ENCODE peak calls at places on chromosome 11, in four cellular contexts. U is astrocyte of the cerebellum, S is neural progenitor cell, V is cardiac fibroblast. W is an unnamed sample.

GRCh38 chr11:46127150-46127638 is 5.9 kb upstream of the PHF21A start:
- DNase-seq in U (no peak), S (peak), V (peak), W (no peak)

GRCh38 chr11:59899532-59899931 is 20.9 kb downstream of the OOSP3 start:
- DNase-seq in U (no peak), S (no peak), V (peak), W (no peak)

GRCh38 chr11:32259641-32260081 is 168.8 kb downstream of the RCN1 start:
- DNase-seq in U (peak), S (no peak), V (peak), W (peak)

GRCh38 chr11:87859583-87859982 is 315.7 kb downstream of the RAB38 start:
- DNase-seq in U (peak), S (no peak), V (peak), W (peak)

GRCh38 chr11:129202646-129203045 is 10.5 kb upstream of the ARHGAP32 start:
- DNase-seq in U (no peak), S (no peak), V (no peak), W (no peak)

GRCh38 chr11:45141171-45141570 is 5.3 kb upstream of the PRDM11 start:
- DNase-seq in U (no peak), S (no peak), V (no peak), W (no peak)

GRCh38 chr11:11510939-11511338 is 110.9 kb downstream of the GALNT18 start:
- DNase-seq in U (peak), S (peak), V (no peak), W (peak)

GRCh38 chr11:69201048-69201365 is 45.3 kb downstream of the SMIM38 start:
- DNase-seq in U (no peak), S (no peak), V (no peak), W (no peak)

GRCh38 chr11:134119094-134119493 is 50.2 kb downstream of the JAM3 start:
- DNase-seq in U (peak), S (no peak), V (peak), W (peak)

DNA sequence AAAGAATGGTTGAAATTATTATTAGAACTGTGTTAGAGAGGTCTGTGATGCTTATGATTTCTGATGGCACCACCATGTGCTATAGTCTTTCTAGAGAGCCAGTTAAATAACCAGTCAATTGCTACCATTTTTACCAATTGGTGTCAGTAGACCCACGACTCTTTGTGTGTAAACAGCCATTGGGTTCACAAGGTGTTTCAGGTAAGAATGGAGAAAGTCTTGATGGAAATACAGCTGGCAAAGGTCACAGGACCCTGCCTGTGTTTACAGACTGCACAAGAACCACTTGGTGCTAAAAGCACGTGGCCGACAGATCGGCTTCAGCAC is 30.5 kb upstream of the OR10G7 start:
- DNase-seq in U (no peak), S (no peak), V (no peak), W (no peak)
- TF ChIP-seq CTCF in U (no peak), S (no peak), V (no peak), W (no peak)

DNA sequence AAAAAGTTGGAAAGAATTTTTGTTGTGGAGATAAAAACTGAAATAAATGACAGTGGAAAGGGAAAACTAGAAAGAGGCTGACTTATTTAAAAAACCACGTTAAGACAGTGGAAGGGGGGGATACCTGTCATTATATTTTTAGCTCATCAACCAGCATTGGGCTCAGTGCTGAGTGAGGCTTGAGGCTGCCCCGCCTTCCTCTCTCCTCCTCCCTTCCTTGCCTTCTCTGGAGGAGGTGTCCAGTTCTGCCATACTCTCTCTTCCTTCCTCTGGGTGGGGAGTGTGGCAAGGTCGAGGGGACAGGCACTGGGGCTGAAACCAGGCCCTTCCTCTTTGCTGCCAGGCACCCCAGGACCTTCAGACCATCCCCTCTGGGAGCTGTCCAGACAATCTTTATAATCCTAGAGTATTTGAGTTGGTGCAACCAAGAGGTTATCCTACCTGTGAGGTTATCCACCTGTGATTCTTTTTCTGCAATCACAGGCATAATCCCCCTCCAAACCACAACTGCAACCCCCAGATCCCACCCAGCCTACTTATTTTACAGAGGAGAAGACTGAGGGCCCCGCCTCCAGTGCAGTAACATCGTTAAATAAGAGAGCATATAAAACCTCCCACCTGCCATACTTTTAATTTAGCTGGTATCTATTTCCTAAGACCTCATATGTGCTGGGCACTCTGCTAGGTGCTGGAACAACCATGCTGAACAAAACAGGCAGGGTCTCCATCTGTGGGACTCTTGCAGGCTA is 578.5 kb downstream of the BUD13 start:
- DNase-seq in U (no peak), S (no peak), V (no peak), W (no peak)
- H3K4me3 ChIP-seq in U (peak), S (peak), V (no peak), W (no peak)

GRCh38 chr11:5712507-5712906 is 22.9 kb downstream of the TRIM22 start:
- DNase-seq in U (no peak), S (no peak), V (peak), W (no peak)
- TF ChIP-seq CTCF in U (peak), S (peak), V (peak), W (peak)

GRCh38 chr11:3160252-3161031 is 4.7 kb downstream of the OSBPL5 start:
- DNase-seq in U (peak), S (peak), V (peak), W (peak)
- H3K4me3 ChIP-seq in U (peak), S (peak), V (peak), W (peak)

GRCh38 chr11:38988908-38989307 is 2390.9 kb upstream of the RAG2 start:
- DNase-seq in U (no peak), S (no peak), V (no peak), W (no peak)

GRCh38 chr11:38990139-38990538 is 2392.1 kb upstream of the RAG2 start:
- DNase-seq in U (no peak), S (no peak), V (no peak), W (no peak)

DNA sequence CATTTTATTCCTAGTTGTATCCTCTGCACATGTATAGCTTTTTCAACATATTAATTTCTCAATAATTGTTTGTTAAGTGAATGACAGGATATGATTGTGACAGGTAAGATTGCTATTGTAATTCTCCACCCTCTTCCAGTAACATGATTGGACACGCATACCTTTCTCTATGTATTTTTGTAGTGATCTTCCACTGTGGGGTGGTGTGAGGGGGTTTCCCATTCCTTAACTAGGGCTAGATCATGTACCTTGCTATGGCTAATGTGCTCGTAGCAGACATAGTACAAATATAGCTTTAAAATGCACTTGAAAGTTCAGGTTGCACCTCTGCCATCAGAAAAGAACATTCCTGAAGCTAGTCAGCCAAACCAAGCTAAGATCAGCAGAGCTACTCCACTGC is 2392.8 kb upstream of the RAG2 start:
- DNase-seq in U (no peak), S (no peak), V (no peak), W (no peak)
- TF ChIP-seq CTCF in U (no peak), S (no peak), V (no peak), W (no peak)

DNA sequence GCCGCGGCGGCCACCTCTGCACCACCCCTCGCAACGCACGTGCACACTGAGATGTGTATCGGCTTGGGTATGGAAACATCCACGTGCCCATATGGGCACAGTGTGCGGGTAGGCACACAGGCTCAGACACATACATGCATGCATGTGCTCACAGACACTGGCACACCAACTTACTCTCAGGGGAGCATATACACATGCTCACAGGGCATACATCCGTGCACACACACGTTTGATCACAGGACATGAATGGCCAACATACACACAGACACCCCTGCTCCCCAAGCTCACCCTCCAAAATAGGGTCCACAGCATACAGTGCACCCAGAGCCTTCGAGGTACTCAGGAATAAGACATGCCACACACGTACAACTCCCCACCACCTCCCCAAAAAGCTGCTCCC is 52.9 kb downstream of the SLC22A12 start:
- DNase-seq in U (no peak), S (no peak), V (no peak), W (no peak)
- H3K4me3 ChIP-seq in U (no peak), S (peak), V (no peak), W (no peak)

DNA sequence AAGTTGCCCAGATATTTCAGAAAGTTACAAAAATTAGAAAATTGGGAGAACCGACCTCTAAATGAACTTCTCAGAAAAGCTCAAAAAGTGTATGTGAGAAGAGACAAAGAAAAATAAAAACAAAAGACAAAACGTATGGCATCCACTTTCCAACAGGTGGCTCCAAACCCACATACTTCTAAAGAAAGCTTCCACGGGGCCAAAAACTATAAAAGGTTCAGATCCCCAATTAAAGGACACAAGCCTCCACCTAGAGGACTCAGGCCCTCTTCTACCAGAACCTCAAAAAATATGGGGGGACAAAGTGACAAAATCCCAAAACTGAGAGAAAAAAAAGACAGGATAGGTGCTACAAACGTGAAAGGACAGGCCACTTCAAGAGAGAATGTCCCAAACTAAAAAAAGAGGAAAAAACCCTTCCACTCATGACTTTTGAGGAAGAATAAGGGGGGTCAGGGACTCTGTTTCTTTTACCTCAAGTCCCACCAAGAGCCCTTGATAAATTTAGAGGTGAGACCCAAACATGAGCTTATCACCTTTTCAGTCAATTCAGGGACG is 8.8 kb downstream of the SCGB2A1 start:
- DNase-seq in U (peak), S (peak), V (peak), W (no peak)
- TF ChIP-seq CTCF in U (peak), S (peak), V (peak), W (peak)

DNA sequence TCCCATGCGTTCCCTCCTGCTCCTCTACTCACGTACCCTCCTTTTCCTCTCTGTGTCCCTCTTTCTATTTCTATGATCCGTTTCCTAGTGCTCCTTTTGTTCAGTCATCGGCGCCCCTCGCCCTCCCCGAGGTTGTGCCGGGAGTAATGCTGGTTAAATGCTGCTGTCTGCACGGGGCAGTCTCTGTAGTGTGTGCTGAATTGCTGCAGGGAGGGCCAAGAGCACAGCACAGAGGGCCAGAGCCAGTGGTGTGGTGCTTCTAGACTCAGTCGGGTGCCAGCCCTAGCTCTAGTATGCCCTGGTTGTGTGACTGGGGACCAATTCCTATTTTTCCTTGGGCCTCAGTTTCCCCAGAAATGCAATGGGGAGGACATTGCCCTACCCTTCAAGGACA is 98.3 kb downstream of the PKNOX2 start:
- DNase-seq in U (no peak), S (peak), V (peak), W (no peak)
- H3K4me3 ChIP-seq in U (no peak), S (peak), V (no peak), W (no peak)

GRCh38 chr11:106280041-106280440 is 202.6 kb downstream of the AASDHPPT start:
- DNase-seq in U (no peak), S (peak), V (no peak), W (no peak)
- TF ChIP-seq CTCF in U (no peak), S (no peak), V (no peak), W (no peak)